ENCODE peak calls at places on chromosomes 12 and 14, in four cellular contexts. Z, X, V and D are unnamed samples.

GRCh38 chr14:38961136-38961535 is 141.9 kb downstream of the SEC23A start:
- DNase-seq in X (no peak), Z (no peak), V (no peak), D (no peak)

GRCh38 chr12:16458521-16459078 is 111.2 kb downstream of the MGST1 start:
- DNase-seq in V (no peak), X (no peak), Z (no peak), D (no peak)

GRCh38 chr14:104779776-104780512 is 15.6 kb downstream of the AKT1 start:
- DNase-seq in X (no peak), Z (no peak), V (no peak), D (no peak)

GRCh38 chr12:16299403-16299802 is 21.9 kb upstream of the SLC15A5 start:
- DNase-seq in V (no peak), Z (no peak), X (no peak), D (no peak)

GRCh38 chr12:17302001-17302400 is 696.0 kb upstream of the LMO3 start:
- DNase-seq in V (no peak), X (no peak), Z (no peak), D (no peak)

GRCh38 chr12:88578821-88579518 is 1.3 kb downstream of the KITLG start:
- DNase-seq in X (peak), V (peak), Z (no peak), D (peak)

GRCh38 chr12:70719672-70720420 is 82.6 kb upstream of the PTPRB start:
- DNase-seq in V (peak), X (peak), Z (no peak), D (no peak)

GRCh38 chr12:39620664-39621658 is 1.4 kb upstream of the ABCD2 start:
- DNase-seq in X (no peak), V (no peak), Z (no peak), D (peak)

GRCh38 chr12:117507547-117507946 is 146.1 kb upstream of the NOS1 start:
- DNase-seq in X (no peak), V (no peak), Z (no peak), D (no peak)

GRCh38 chr12:132460571-132460970 is 29.4 kb upstream of the FBRSL1 start:
- DNase-seq in Z (no peak), X (peak), V (no peak), D (no peak)

GRCh38 chr12:97572220-97572619 is 109.6 kb downstream of the RMST start:
- DNase-seq in Z (no peak), X (no peak), V (no peak), D (no peak)

GRCh38 chr12:68317047-68317667 is 15.0 kb downstream of the MDM1 start:
- DNase-seq in X (no peak), Z (no peak), V (no peak), D (no peak)

GRCh38 chr12:87201598-87201997 is 827.6 kb downstream of the C12orf50 start:
- DNase-seq in X (no peak), Z (no peak), V (no peak), D (no peak)

GRCh38 chr14:68939424-68939892 is 39.6 kb downstream of the ACTN1 start:
- DNase-seq in X (no peak), V (no peak), Z (no peak), D (no peak)

GRCh38 chr14:68938515-68939423 is 40.3 kb downstream of the ACTN1 start:
- DNase-seq in V (no peak), X (no peak), Z (no peak), D (no peak)

GRCh38 chr14:68936476-68936875 is 42.6 kb downstream of the ACTN1 start:
- DNase-seq in V (no peak), Z (no peak), X (no peak), D (no peak)

GRCh38 chr14:68936980-68937379 is 42.1 kb downstream of the ACTN1 start:
- DNase-seq in X (no peak), V (no peak), Z (no peak), D (no peak)

DNA sequence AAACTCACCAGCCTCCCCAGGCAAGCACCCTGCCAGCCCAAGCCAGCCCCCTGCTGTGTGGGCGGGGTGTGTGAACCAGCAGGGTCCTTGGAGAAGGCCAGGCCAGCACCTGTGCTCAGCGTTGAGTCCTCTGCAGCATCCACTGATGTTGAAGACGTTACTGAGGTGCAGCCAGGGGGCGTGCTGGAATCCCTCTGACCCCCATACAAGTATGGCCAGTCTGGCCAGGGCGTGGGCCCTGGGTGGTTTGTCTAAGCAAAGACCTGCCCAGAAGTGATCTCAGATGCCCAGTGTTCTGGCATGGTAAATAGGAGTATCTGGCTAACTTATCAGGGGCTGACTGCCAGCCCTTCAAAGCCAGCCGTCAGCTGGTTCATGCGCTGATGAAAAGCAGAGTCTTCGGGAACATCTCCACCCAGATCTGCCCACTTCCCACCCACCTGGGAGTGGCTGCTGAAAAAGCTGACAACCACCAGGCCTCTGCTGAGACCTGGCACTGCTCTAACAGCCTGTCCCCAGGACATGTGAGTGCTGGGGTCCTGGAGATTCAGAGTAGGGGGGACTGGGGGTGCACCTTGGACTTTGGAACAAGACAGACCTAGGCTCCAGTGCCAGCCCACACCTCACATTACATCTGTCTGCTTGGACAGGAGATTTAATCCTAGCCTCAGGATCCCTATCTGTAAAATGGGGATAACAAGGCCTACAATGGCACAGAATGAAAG is 41.1 kb downstream of the ACTN1 start:
- DNase-seq in X (no peak), Z (peak), V (peak), D (no peak)
- TF ChIP-seq CTCF in X (peak), Z (no peak), V (peak), D (no peak)

DNA sequence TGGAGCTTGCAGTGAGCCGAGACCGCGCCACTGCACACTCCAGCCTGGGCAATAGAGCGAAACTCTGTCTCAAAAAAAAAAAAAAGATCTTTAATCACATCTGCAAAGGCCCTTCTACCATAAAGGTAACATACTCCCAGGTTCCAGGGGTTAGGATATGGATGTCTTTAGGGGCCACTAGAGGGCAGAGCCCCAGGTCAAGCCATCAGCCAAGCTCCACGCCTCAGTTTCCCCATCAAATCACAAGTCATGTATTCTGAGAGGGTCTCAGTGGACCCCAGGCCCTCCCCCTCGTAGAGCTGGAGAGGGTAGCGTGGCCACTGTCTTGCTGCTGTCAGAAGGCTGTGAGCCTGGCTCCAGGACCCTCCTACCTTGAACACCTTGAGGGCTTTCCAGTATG is 18.8 kb downstream of the SLC8B1 start:
- DNase-seq in V (no peak), Z (no peak), X (no peak), D (no peak)
- TF ChIP-seq CTCF in V (peak), Z (no peak), X (peak), D (no peak)

DNA sequence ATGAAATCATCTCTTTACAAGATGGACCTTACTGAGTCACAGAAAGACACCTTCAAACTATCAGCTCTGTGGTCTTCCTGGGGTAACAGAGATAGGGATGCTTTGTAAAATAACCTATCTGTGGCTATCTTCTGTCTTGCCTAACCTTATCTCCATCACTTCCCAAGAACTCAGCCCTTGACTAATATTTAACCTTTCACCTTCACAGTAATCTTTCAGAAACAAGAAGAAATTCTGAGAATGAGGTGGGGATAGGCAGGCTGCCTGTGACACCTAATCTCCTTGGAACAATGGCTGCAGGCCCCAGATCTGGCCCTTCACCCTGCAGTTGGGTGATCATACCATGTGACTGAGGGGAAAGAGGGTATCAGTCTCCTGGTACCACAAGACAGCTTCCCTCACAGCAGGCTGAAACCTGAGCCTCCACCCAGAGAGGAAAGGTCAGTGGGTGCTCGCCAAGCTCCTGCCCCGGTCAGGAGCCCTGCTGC is 27.4 kb upstream of the CEBPE start:
- DNase-seq in Z (no peak), X (no peak), V (no peak), D (no peak)
- TF ChIP-seq CTCF in Z (no peak), X (no peak), V (no peak), D (no peak)

DNA sequence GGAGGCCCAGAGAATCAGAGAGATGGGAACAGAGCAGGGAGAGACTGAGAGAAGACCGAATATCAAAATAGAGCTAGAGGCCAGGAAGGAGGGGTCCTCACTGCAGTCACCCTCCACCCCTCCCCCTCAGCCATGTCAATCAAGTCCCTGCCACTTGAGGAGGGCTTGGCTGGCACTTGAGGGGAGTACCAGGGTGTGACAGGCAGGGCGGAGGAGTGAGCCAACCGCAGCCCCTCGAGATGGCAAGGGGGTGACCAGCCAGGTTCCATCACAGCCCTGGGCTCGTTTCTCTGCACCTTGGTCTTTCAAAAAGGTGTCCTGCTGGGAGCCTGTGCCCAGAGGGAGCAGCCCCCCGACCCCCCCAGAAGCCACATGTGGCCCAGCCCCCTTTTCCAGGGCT is 4.2 kb downstream of the AQP5 start:
- DNase-seq in Z (no peak), V (no peak), X (no peak), D (no peak)
- TF ChIP-seq CTCF in Z (no peak), V (no peak), X (no peak), D (no peak)

GRCh38 chr12:51590347-51591019 is 550 bp upstream of the SCN8A start:
- DNase-seq in V (no peak), X (peak), Z (no peak), D (no peak)
- TF ChIP-seq CTCF in V (peak), X (peak), Z (peak), D (no peak)

GRCh38 chr14:91354221-91354916 is 63.3 kb downstream of the CCDC88C start:
- DNase-seq in V (no peak), Z (no peak), X (no peak), D (no peak)
- TF ChIP-seq CTCF in V (no peak), Z (no peak), X (no peak), D (no peak)